ENCODE peak calls at places on chromosome 7, in four cellular contexts. One of them, this sample, is unnamed.

GRCh38 chr7:22613466-22613865 is 113.5 kb upstream of the STEAP1B start:
- DNase-seq in nucleus accumbens: no peak
- DNase-seq in BJ: peak
- DNase-seq in GM12865: no peak
- DNase-seq in this sample: no peak

GRCh38 chr7:50307368-50308012 is 3.0 kb downstream of the IKZF1 start:
- DNase-seq in nucleus accumbens: no peak
- DNase-seq in BJ: no peak
- DNase-seq in GM12865: peak
- DNase-seq in this sample: no peak

GRCh38 chr7:158706273-158706704 is 1.7 kb upstream of the NCAPG2 start:
- DNase-seq in nucleus accumbens: no peak
- DNase-seq in BJ: no peak
- DNase-seq in GM12865: no peak
- DNase-seq in this sample: no peak

GRCh38 chr7:136741941-136742340 is 126.5 kb upstream of the CHRM2 start:
- DNase-seq in nucleus accumbens: no peak
- DNase-seq in BJ: no peak
- DNase-seq in GM12865: no peak
- DNase-seq in this sample: no peak

GRCh38 chr7:152000191-152000590 is 25.3 kb upstream of the GALNT11 start:
- DNase-seq in nucleus accumbens: no peak
- DNase-seq in BJ: no peak
- DNase-seq in GM12865: no peak
- DNase-seq in this sample: no peak

GRCh38 chr7:64515330-64515729 is 47.5 kb downstream of the ZNF680 start:
- DNase-seq in nucleus accumbens: no peak
- DNase-seq in BJ: no peak
- DNase-seq in GM12865: no peak
- DNase-seq in this sample: no peak

GRCh38 chr7:73442222-73442902 is 8.8 kb downstream of the FZD9 start:
- DNase-seq in nucleus accumbens: no peak
- DNase-seq in BJ: no peak
- DNase-seq in GM12865: no peak
- DNase-seq in this sample: no peak

GRCh38 chr7:64557601-64558322 is 5.1 kb downstream of the ZNF680 start:
- DNase-seq in nucleus accumbens: no peak
- DNase-seq in BJ: no peak
- DNase-seq in GM12865: no peak
- DNase-seq in this sample: no peak

GRCh38 chr7:128236924-128237586 is 4.0 kb upstream of the LEP start:
- DNase-seq in nucleus accumbens: no peak
- DNase-seq in BJ: peak
- DNase-seq in GM12865: peak
- DNase-seq in this sample: peak

GRCh38 chr7:17055596-17055995 is 173.8 kb upstream of the AGR3 start:
- DNase-seq in nucleus accumbens: no peak
- DNase-seq in BJ: no peak
- DNase-seq in GM12865: no peak
- DNase-seq in this sample: no peak

GRCh38 chr7:1694981-1695511 is 25.0 kb downstream of the ELFN1 start:
- DNase-seq in nucleus accumbens: no peak
- DNase-seq in BJ: no peak
- DNase-seq in GM12865: no peak
- DNase-seq in this sample: no peak

GRCh38 chr7:52838981-52839411 is 196.4 kb upstream of the POM121L12 start:
- DNase-seq in nucleus accumbens: no peak
- DNase-seq in BJ: no peak
- DNase-seq in GM12865: no peak
- DNase-seq in this sample: peak

This sample was measured in kidney glomerular epithelial cell.